ENCODE peak calls at places on chromosomes 16 and 17, in four cellular contexts. J, K, W and T are unnamed samples.

GRCh38 chr17:19248923-19249574 is 11.9 kb downstream of the EPN2 start:
- DNase-seq in J (peak; percentile 83), K (peak; percentile 58), W (peak; percentile 42), T (peak; percentile 69)

GRCh38 chr17:42525221-42525620 is 10.8 kb upstream of the NAGLU start:
- DNase-seq in J (no peak), K (peak; percentile 59), W (no peak), T (no peak)

GRCh38 chr16:12290165-12290564 is 313.6 kb downstream of the SNX29 start:
- DNase-seq in J (no peak), K (no peak), W (no peak), T (no peak)

GRCh38 chr16:90020260-90020837 is 1.1 kb upstream of the DBNDD1 start:
- DNase-seq in J (no peak), K (no peak), W (no peak), T (no peak)

GRCh38 chr16:3651461-3652372 is 2.8 kb upstream of the DNASE1 start:
- DNase-seq in J (peak; percentile 44), K (no peak), W (no peak), T (no peak)

GRCh38 chr17:410674-411401 is 58.2 kb upstream of the RPH3AL start:
- DNase-seq in J (no peak), K (no peak), W (no peak), T (no peak)

GRCh38 chr16:74562117-74562516 is 44.8 kb downstream of the GLG1 start:
- DNase-seq in J (no peak), K (no peak), W (no peak), T (no peak)

GRCh38 chr16:14579266-14579665 is 50.8 kb downstream of the PARN start:
- DNase-seq in J (no peak), K (no peak), W (no peak), T (no peak)

GRCh38 chr17:64343833-64344637 is 46.6 kb downstream of the PECAM1 start:
- DNase-seq in J (peak; percentile 79), K (no peak), W (peak; percentile 90), T (peak; percentile 45)

GRCh38 chr16:17014484-17015121 is 456.2 kb downstream of the XYLT1 start:
- DNase-seq in J (no peak), K (no peak), W (no peak), T (no peak)

GRCh38 chr17:33294994-33295393 is 1.9 kb upstream of the ASIC2 start:
- DNase-seq in J (no peak), K (no peak), W (no peak), T (no peak)

GRCh38 chr17:74758846-74759163 is 10.4 kb downstream of the NHERF1 start:
- DNase-seq in J (no peak), K (no peak), W (no peak), T (no peak)

GRCh38 chr17:82751171-82751570 is 694 bp upstream of the TBCD start:
- DNase-seq in J (no peak), K (no peak), W (no peak), T (no peak)

GRCh38 chr17:80260791-80261158 is at the start of gene RNF213:
- DNase-seq in J (no peak), K (no peak), W (peak; percentile 61), T (no peak)

GRCh38 chr17:78739331-78739853 is 42.7 kb downstream of the CYTH1 start:
- DNase-seq in J (no peak), K (no peak), W (no peak), T (no peak)

GRCh38 chr17:7611635-7612293 is 2.9 kb downstream of the FXR2 start:
- DNase-seq in J (no peak), K (no peak), W (no peak), T (no peak)

GRCh38 chr17:7610641-7611040 is 4.1 kb downstream of the FXR2 start:
- DNase-seq in J (no peak), K (no peak), W (no peak), T (no peak)

GRCh38 chr17:7614422-7615264 is at the start of gene FXR2:
- DNase-seq in J (peak; percentile 100), K (peak; percentile 99), W (peak; percentile 100), T (peak; percentile 99)

GRCh38 chr17:7613769-7614421 is 802 bp downstream of the FXR2 start:
- DNase-seq in J (peak; percentile 83), K (no peak), W (no peak), T (no peak)

GRCh38 chr17:7612294-7612640 is 2.4 kb downstream of the FXR2 start:
- DNase-seq in J (no peak), K (no peak), W (no peak), T (no peak)
- H3K4me3 ChIP-seq in J (no peak overlapping the region), K (no peak overlapping the region), W (peak overlapping the region; percentile 84), T (no peak overlapping the region)

GRCh38 chr16:2473425-2473926 is 1.5 kb upstream of the TBC1D24 start:
- DNase-seq in J (no peak), K (no peak), W (no peak), T (no peak)

GRCh38 chr16:2472885-2473284 is 1.8 kb downstream of the NTN3 start:
- DNase-seq in J (no peak), K (no peak), W (no peak), T (no peak)

GRCh38 chr16:2474877-2475412 is at the start of gene TBC1D24:
- DNase-seq in J (peak; percentile 92), K (no peak), W (peak; percentile 88), T (no peak)

GRCh38 chr16:2475413-2476344 is 752 bp downstream of the TBC1D24 start:
- DNase-seq in J (no peak), K (no peak), W (no peak), T (no peak)

DNA sequence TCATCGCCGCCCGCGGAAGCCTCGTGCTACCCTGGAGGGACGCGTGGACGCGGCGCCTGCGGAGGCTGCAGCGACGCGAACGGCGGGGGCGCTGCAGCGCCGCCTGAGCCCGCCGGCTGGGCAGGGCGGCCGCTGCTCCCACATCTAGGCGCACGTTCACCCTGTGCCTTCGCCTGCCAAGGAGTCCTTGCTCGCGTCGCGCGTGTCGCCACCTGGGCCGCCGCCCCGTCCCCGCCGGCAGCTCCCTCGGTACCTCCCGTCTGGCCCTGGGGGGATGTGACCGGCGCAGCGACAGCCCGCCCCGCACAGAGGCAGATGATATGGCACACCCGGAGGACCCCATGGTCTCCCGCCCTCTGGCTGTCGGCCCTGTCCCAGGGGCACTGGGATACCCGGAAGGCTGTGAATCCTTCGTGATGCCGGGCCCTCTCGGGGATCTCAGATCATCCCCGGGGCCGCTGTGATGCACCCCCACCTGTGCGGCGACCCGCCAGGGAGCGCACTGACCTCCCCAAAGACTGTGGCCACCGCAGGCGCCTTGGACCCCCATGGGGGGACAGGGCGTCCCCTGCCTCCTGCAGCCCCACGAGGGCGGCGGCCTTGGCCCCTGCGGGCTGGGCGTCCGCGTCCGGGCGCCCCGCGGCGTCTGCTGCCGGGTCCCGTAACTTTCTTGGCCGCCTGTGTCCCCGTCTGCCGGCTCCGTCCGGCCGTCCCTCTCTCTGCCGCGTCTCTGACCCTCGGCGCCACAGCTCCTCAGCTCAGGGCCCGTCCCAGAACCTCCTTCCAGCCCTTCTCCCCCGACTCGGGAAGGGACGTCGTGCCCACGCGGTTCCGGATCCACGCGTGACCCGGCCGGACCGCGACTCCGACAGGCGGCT is 689 bp upstream of the TBC1D24 start:
- DNase-seq in J (no peak), K (no peak), W (no peak), T (no peak)
- TF ChIP-seq CTCF in J (no peak), K (peak; percentile 15), W (peak; percentile 23), T (peak; percentile 14)

GRCh38 chr17:8593830-8594229 is 36.7 kb downstream of the MYH10 start:
- DNase-seq in J (no peak), K (no peak), W (no peak), T (no peak)
- H3K4me3 ChIP-seq in J (no peak overlapping the region), K (no peak overlapping the region), W (no peak overlapping the region), T (no peak overlapping the region)

DNA sequence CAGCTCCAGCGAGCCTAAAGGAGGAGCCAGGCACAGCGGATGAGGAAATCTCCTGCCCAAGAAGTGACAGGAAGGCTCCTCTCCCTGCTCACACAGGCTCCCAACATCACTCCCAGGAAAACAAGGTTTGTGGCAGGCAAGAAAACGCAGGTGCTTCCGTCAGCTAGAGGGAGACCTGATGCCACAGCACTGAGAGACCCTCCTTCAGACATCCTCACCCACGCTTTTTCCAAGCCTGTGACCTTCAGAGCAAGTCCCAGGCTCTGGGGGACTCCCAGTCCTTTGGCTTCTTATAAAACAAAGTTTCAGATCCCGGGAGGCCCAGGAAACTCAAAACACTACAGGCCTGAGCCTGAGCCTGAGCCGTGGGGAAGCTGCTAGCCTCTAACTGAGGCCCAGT is 89.6 kb downstream of the ZNF423 start:
- DNase-seq in J (no peak), K (no peak), W (no peak), T (no peak)
- TF ChIP-seq CTCF in J (no peak), K (no peak), W (no peak), T (no peak)

GRCh38 chr16:55057866-55058265 is 127.2 kb downstream of the IRX5 start:
- DNase-seq in J (peak; percentile 32), K (no peak), W (no peak), T (no peak)

GRCh38 chr16:55055262-55055661 is 124.6 kb downstream of the IRX5 start:
- DNase-seq in J (no peak), K (no peak), W (no peak), T (no peak)

GRCh38 chr16:55058576-55058975 is 127.9 kb downstream of the IRX5 start:
- DNase-seq in J (peak; percentile 22), K (no peak), W (no peak), T (no peak)

GRCh38 chr16:55059146-55059545 is 128.5 kb downstream of the IRX5 start:
- DNase-seq in J (peak; percentile 4), K (no peak), W (no peak), T (no peak)

DNA sequence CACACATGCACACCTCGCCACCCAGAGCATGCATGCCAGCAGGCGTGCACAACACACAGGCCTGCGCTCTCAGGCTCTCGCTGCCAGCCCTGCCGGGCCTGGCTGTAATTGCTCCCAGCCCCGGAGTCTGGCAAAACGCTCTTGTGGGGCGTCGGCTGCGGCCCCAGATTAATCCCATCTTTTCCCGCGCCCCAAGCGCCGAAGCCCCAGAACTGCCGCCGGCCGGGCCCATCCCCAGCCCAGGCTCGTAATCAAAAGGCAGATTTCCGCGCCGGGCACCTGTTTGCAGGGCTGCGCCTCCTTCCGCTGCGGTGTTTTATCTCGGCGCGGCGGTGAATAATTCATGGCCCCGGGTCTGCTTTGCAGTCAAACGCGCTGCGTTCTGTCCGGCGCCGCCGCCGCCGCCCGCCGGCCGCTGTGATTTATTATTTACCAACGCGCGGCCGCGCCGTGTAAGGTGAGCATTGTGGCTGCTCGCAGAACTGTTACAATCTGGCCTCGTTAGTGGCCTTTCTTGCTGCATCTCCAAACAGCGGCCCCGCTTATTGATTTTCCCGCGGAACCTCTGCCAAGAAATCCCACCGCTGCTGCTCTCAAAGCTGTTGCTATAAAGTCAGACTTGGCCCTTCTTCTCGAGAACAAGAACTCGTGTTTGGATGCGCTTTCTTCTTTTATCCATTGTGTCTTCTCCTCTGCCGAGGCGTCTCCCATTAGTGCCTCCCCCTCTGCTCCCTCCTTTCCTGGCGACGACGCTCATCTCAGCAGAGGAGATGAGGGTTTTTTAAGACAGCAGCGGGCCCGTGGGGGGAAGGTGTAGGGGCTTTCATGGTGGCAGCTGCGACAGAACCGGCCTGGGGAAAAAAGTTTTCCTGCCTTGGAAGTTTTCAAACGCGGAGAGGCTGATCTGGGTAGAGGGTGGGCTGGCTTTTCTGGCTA is 126.2 kb downstream of the IRX5 start:
- DNase-seq in J (peak; percentile 35), K (no peak), W (no peak), T (no peak)
- H3K4me3 ChIP-seq in J (no peak overlapping the region), K (no peak overlapping the region), W (no peak overlapping the region), T (peak overlapping the region; percentile 28)